ENCODE peak calls at places on chromosomes 4 and X, in nine cellular contexts. M, G, N, V, E, T, S, D and P are unnamed samples.

GRCh38 chr4:153209410-153209809 is 5.2 kb downstream of the TRIM2 start:
- DNase-seq in M (no peak), G (no peak), N (no peak), V (no peak), E (no peak), T (no peak), S (peak), D (no peak), P (no peak)

GRCh38 chr4:67704843-67705242 is 3.9 kb upstream of the UBA6 start:
- DNase-seq in M (no peak), G (no peak), N (no peak), V (no peak), E (no peak), T (no peak), S (no peak), D (no peak), P (no peak)

GRCh38 chr4:23904639-23905061 is 14.8 kb upstream of the PPARGC1A start:
- DNase-seq in M (no peak), G (no peak), N (no peak), V (no peak), E (no peak), T (no peak), S (no peak), D (no peak), P (no peak)

GRCh38 chr4:101279377-101279871 is 67.9 kb downstream of the PPP3CA start:
- DNase-seq in M (no peak), G (no peak), N (no peak), V (peak), E (no peak), T (no peak), S (no peak), D (no peak), P (peak)

GRCh38 chr4:28636971-28637370 is 1776.3 kb downstream of the STIM2 start:
- DNase-seq in M (no peak), G (no peak), N (no peak), V (no peak), E (no peak), T (no peak), S (no peak), D (no peak), P (no peak)

GRCh38 chrX:10756365-10756915 is 136.1 kb upstream of the MID1 start:
- DNase-seq in M (peak), G (peak), N (no peak), V (no peak), E (no peak), T (no peak), S (no peak), D (no peak), P (no peak)

GRCh38 chr4:119730644-119730995 is 102.0 kb upstream of the PDE5A start:
- DNase-seq in M (no peak), G (no peak), N (no peak), V (no peak), E (no peak), T (no peak), S (no peak), D (no peak), P (no peak)

GRCh38 chr4:152161676-152162330 is 374.1 kb downstream of the FBXW7 start:
- DNase-seq in M (no peak), G (no peak), N (no peak), V (no peak), E (no peak), T (no peak), S (no peak), D (no peak), P (no peak)

GRCh38 chr4:180057891-180058643 is 2185.1 kb upstream of the TENM3 start:
- DNase-seq in M (no peak), G (peak), N (no peak), V (peak), E (no peak), T (peak), S (no peak), D (no peak), P (peak)

GRCh38 chr4:152479428-152480026 is 56.4 kb downstream of the FBXW7 start:
- DNase-seq in M (no peak), G (no peak), N (no peak), V (no peak), E (no peak), T (no peak), S (no peak), D (no peak), P (no peak)

GRCh38 chr4:118281611-118282442 is 71.0 kb downstream of the PRSS12 start:
- DNase-seq in M (no peak), G (no peak), N (no peak), V (no peak), E (no peak), T (no peak), S (peak), D (peak), P (peak)

GRCh38 chrX:130376077-130376476 is 9.4 kb downstream of the GPR119 start:
- DNase-seq in M (no peak), G (no peak), N (no peak), V (no peak), E (no peak), T (no peak), S (no peak), D (no peak), P (no peak)

GRCh38 chrX:22666441-22666840 is 333.3 kb upstream of the DDX53 start:
- DNase-seq in M (peak), G (no peak), N (no peak), V (peak), E (no peak), T (peak), S (peak), D (peak), P (peak)

GRCh38 chrX:147838465-147839131 is 73.1 kb upstream of the FMR1 start:
- DNase-seq in M (no peak), G (no peak), N (no peak), V (no peak), E (no peak), T (no peak), S (peak), D (no peak), P (peak)

GRCh38 chrX:136880003-136880451 is 498 bp downstream of the RBMX start:
- DNase-seq in M (no peak), G (peak), N (no peak), V (peak), E (no peak), T (no peak), S (no peak), D (peak), P (peak)

GRCh38 chr4:77776182-77777134 is 42.7 kb downstream of the CNOT6L start:
- DNase-seq in M (no peak), G (no peak), N (no peak), V (peak), E (no peak), T (no peak), S (no peak), D (no peak), P (no peak)

GRCh38 chrX:17438221-17438620 is 63.2 kb downstream of the NHS start:
- DNase-seq in M (no peak), G (no peak), N (no peak), V (no peak), E (no peak), T (no peak), S (no peak), D (no peak), P (no peak)

GRCh38 chr4:72945719-72946336 is 123.7 kb downstream of the COX18 start:
- DNase-seq in M (no peak), G (no peak), N (no peak), V (no peak), E (no peak), T (no peak), S (no peak), D (no peak), P (no peak)

GRCh38 chr4:114015444-114015899 is 36.0 kb upstream of the ARSJ start:
- DNase-seq in M (peak), G (peak), N (no peak), V (peak), E (no peak), T (no peak), S (no peak), D (no peak), P (no peak)

GRCh38 chr4:153545822-153546221 is 79.7 kb downstream of the TMEM131L start:
- DNase-seq in M (no peak), G (no peak), N (no peak), V (no peak), E (no peak), T (no peak), S (no peak), D (no peak), P (no peak)

GRCh38 chrX:750812-751211 is 120.2 kb downstream of the SHOX start:
- DNase-seq in M (no peak), G (no peak), N (no peak), V (no peak), E (no peak), T (no peak), S (no peak), D (no peak), P (no peak)

GRCh38 chrX:20263474-20263873 is 3.2 kb downstream of the RPS6KA3 start:
- DNase-seq in M (no peak), G (no peak), N (no peak), V (no peak), E (no peak), T (no peak), S (no peak), D (no peak), P (peak)

GRCh38 chrX:42684062-42684461 is 93.9 kb downstream of the PPP1R2C start:
- DNase-seq in M (no peak), G (no peak), N (no peak), V (no peak), E (no peak), T (no peak), S (no peak), D (no peak), P (no peak)

GRCh38 chrX:42680651-42681050 is 97.3 kb downstream of the PPP1R2C start:
- DNase-seq in M (no peak), G (no peak), N (peak), V (no peak), E (no peak), T (no peak), S (no peak), D (no peak), P (no peak)

GRCh38 chrX:42673411-42673810 is 104.6 kb downstream of the PPP1R2C start:
- DNase-seq in M (no peak), G (no peak), N (no peak), V (no peak), E (no peak), T (no peak), S (no peak), D (no peak), P (no peak)

DNA sequence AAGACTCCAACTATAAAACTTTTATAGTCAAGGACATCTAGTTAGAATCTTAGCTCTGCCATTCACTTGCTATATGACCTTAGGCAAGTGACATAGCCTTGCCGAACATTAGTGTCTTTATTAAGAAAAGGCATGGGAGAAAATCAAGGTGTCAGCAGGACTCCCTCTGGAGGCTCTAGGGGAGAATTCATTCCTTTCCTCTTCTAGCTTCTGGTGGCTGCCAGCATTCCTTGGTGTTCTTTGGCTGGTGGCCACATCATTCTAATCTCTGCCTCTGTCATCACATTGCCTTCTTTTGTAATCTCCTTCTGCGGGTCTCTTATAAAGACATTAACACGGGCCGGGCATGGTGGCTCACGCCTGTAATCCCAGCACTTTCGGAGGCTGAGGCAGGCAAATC is 99.8 kb downstream of the PPP1R2C start:
- DNase-seq in M (no peak), G (no peak), N (no peak), V (no peak), E (no peak), T (no peak), S (no peak), D (no peak), P (no peak)
- TF ChIP-seq MAX in M (no peak), G (no peak), N (no peak), V (no peak), E (no peak), T (no peak), S (no peak), D (no peak), P (no peak)

GRCh38 chr4:188411805-188412204 is 272.6 kb downstream of the TRIML1 start:
- DNase-seq in M (no peak), G (no peak), N (no peak), V (no peak), E (no peak), T (no peak), S (no peak), D (no peak), P (no peak)

GRCh38 chr4:188423039-188423438 is 283.8 kb downstream of the TRIML1 start:
- DNase-seq in M (no peak), G (peak), N (no peak), V (no peak), E (no peak), T (no peak), S (no peak), D (no peak), P (no peak)

GRCh38 chr4:188414441-188414840 is 275.2 kb downstream of the TRIML1 start:
- DNase-seq in M (no peak), G (no peak), N (no peak), V (no peak), E (no peak), T (no peak), S (no peak), D (no peak), P (no peak)

GRCh38 chr4:188412499-188412898 is 273.3 kb downstream of the TRIML1 start:
- DNase-seq in M (no peak), G (no peak), N (no peak), V (no peak), E (no peak), T (no peak), S (no peak), D (no peak), P (no peak)

GRCh38 chr4:188417181-188417580 is 277.9 kb downstream of the TRIML1 start:
- DNase-seq in M (no peak), G (no peak), N (no peak), V (no peak), E (no peak), T (peak), S (peak), D (no peak), P (peak)
- TF ChIP-seq MAX in M (no peak), G (no peak), N (no peak), V (no peak), E (no peak), T (no peak), S (no peak), D (no peak), P (no peak)

GRCh38 chr4:7392438-7393374 is 42.0 kb downstream of the PSAPL1 start:
- DNase-seq in M (no peak), G (no peak), N (no peak), V (peak), E (no peak), T (no peak), S (no peak), D (no peak), P (no peak)
- TF ChIP-seq MAX in M (no peak), G (no peak), N (no peak), V (no peak), E (no peak), T (no peak), S (no peak), D (no peak), P (no peak)

GRCh38 chr4:185738038-185738552 is 73.9 kb downstream of the SORBS2 start:
- DNase-seq in M (no peak), G (no peak), N (no peak), V (no peak), E (no peak), T (no peak), S (no peak), D (no peak), P (no peak)
- TF ChIP-seq MAX in M (no peak), G (no peak), N (no peak), V (no peak), E (no peak), T (no peak), S (no peak), D (no peak), P (no peak)

DNA sequence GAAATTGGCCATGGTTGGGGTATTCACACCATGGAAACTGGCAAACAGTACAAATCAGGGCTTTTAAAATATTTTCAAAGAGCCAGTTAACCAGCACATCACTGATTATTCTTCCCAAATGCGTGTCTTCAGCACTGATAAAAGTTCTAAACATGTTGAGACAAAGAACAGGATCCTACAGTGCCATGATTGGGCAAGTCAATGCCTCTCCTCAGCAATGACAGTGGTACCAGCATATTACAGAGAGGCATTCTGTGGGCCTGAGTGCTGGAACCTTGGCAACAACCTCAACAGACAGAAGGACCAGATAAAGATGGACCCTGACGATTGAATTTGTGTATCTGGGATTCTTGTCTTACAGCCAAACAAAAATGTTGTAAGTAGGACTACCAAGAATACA is 108.9 kb downstream of the EFHC2 start:
- DNase-seq in M (no peak), G (no peak), N (no peak), V (no peak), E (no peak), T (no peak), S (no peak), D (no peak), P (no peak)
- TF ChIP-seq MAX in M (no peak), G (no peak), N (no peak), V (no peak), E (no peak), T (no peak), S (no peak), D (no peak), P (no peak)

DNA sequence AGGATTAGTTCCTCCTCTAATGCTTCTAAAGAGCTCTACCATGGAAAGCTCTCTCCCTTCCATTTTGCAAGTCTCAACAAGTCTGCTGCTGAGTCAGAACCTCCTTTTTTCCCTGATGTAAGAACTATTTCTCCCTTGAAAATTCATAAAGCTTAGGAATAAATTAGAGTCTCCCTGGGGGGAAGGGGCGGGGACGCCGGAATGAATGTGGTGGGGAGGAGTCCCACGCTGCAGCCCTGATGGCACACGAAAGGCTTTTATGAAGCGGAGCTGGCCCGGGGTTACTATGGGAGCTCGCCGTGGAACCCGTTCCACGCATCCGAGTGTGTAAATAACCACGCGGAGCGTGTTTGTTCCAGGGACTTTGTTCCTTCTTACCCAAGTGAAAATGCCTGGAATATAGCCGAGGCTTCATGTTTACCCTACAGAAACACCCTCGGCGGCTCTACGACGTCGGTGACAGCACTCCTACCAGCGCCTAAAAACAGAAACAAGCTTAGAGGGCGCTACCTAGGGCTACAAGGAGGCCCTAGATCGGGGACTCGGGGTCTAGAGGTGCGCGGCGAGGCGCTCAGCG is 945 bp upstream of the CPEB2 start:
- DNase-seq in M (no peak), G (peak), N (no peak), V (peak), E (no peak), T (peak), S (peak), D (peak), P (peak)
- TF ChIP-seq MAX in M (peak), G (no peak), N (no peak), V (no peak), E (peak), T (no peak), S (no peak), D (no peak), P (peak)

GRCh38 chr4:37400326-37400881 is 155.9 kb downstream of the NWD2 start:
- DNase-seq in M (no peak), G (no peak), N (no peak), V (no peak), E (peak), T (no peak), S (no peak), D (no peak), P (no peak)
- TF ChIP-seq MAX in M (no peak), G (no peak), N (no peak), V (no peak), E (no peak), T (no peak), S (no peak), D (no peak), P (no peak)